ENCODE peak calls at places on chromosomes 3 and 15, in four cellular contexts. I is foreskin fibroblast; A is Calu3; H is CD8-positive, alpha-beta T cell. X is an unnamed sample.

GRCh38 chr3:122232485-122232884 is 49.0 kb downstream of the CASR start:
- DNase-seq in I (no peak), A (no peak), H (no peak), X (no peak)

GRCh38 chr3:193665370-193665989 is 72.5 kb downstream of the OPA1 start:
- DNase-seq in I (no peak), A (no peak), H (no peak), X (peak)

GRCh38 chr15:81493246-81493645 is 119.2 kb upstream of the TMC3 start:
- DNase-seq in I (no peak), A (no peak), H (no peak), X (no peak)

GRCh38 chr3:79086514-79086913 is 681.3 kb downstream of the ROBO1 start:
- DNase-seq in I (peak), A (peak), H (no peak), X (peak)

GRCh38 chr3:67329358-67329757 is 325.1 kb downstream of the SUCLG2 start:
- DNase-seq in I (no peak), A (no peak), H (no peak), X (no peak)

GRCh38 chr15:91308209-91308608 is 208.2 kb downstream of the SV2B start:
- DNase-seq in I (no peak), A (no peak), H (no peak), X (no peak)

GRCh38 chr15:89167267-89168176 is 53.9 kb downstream of the RLBP1 start:
- DNase-seq in I (peak), A (peak), H (no peak), X (peak)

GRCh38 chr3:72661115-72661457 is 187.2 kb downstream of the SHQ1 start:
- DNase-seq in I (peak), A (peak), H (no peak), X (peak)

GRCh38 chr15:69593981-69594966 is 141.7 kb downstream of the RPLP1 start:
- DNase-seq in I (no peak), A (peak), H (no peak), X (peak)

GRCh38 chr15:48395532-48396011 is 64.3 kb downstream of the DUT start:
- DNase-seq in I (peak), A (no peak), H (no peak), X (peak)

GRCh38 chr3:112293368-112294321 is at the start of gene SLC9C1:
- DNase-seq in I (peak), A (peak), H (peak), X (peak)

GRCh38 chr3:130276203-130276803 is 69.2 kb upstream of the COL6A5 start:
- DNase-seq in I (peak), A (peak), H (no peak), X (peak)

GRCh38 chr3:168141405-168141993 is 45.8 kb upstream of the GOLIM4 start:
- DNase-seq in I (no peak), A (no peak), H (no peak), X (no peak)

GRCh38 chr15:41838400-41838897 is at the start of gene PLA2G4B:
- DNase-seq in I (no peak), A (peak), H (no peak), X (no peak)

GRCh38 chr3:114380233-114380645 is 86.4 kb downstream of the TIGIT start:
- DNase-seq in I (peak), A (peak), H (no peak), X (peak)

GRCh38 chr3:87309601-87310000 is 33.2 kb upstream of the POU1F1 start:
- DNase-seq in I (no peak), A (peak), H (no peak), X (no peak)

GRCh38 chr15:38252481-38253311 is at the start of gene SPRED1:
- DNase-seq in I (peak), A (peak), H (peak), X (peak)

GRCh38 chr3:100532411-100532810 is 40.0 kb downstream of the TMEM45A start:
- DNase-seq in I (no peak), A (no peak), H (no peak), X (no peak)

GRCh38 chr15:92166751-92167412 is 226.8 kb upstream of the ST8SIA2 start:
- DNase-seq in I (no peak), A (no peak), H (no peak), X (no peak)

GRCh38 chr3:10505050-10505790 is at the start of gene ATP2B2:
- DNase-seq in I (no peak), A (no peak), H (peak), X (no peak)

GRCh38 chr15:45616901-45617323 is 17.9 kb upstream of the SQOR start:
- DNase-seq in I (peak), A (no peak), H (no peak), X (no peak)

GRCh38 chr15:80507638-80508316 is 103.6 kb downstream of the ARNT2 start:
- DNase-seq in I (peak), A (no peak), H (no peak), X (peak)

GRCh38 chr15:74227968-74228722 is 8.0 kb upstream of the CCDC33 start:
- DNase-seq in I (no peak), A (no peak), H (no peak), X (peak)

GRCh38 chr3:112013784-112014143 is 15.0 kb downstream of the TAGLN3 start:
- DNase-seq in I (no peak), A (no peak), H (no peak), X (no peak)

GRCh38 chr15:95770191-95770590 is 560.3 kb upstream of the NR2F2 start:
- DNase-seq in I (peak), A (peak), H (no peak), X (peak)

GRCh38 chr15:72770673-72771328 is 12.8 kb downstream of the ADPGK start:
- DNase-seq in I (no peak), A (no peak), H (no peak), X (no peak)
- TF ChIP-seq CTCF in I (peak), A (no peak), H (no peak), X (no peak)

GRCh38 chr15:75955720-75956119 is 52.0 kb downstream of the FBXO22 start:
- DNase-seq in I (no peak), A (no peak), H (no peak), X (no peak)
- TF ChIP-seq CTCF in I (no peak), A (no peak), H (no peak), X (no peak)

DNA sequence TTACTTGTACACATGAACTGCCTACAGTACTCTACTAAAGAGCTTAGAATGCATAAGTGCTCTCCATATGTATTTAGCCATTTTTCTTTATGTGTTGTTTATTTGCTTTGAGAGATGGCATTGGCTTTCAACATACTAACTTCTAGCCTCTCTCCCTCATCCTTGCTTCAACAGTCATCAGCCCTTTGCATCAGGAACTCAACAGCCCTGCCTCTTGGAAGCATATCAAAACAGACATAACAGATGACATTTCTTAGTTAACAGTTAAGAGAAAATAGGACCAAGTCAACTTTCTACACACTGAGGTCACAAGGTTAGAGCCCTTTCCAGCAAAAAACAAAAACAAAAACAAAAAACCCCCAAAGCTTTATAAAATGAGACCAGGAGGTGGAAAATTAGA is 145.6 kb downstream of the TCF12 start:
- DNase-seq in I (peak), A (no peak), H (no peak), X (no peak)
- TF ChIP-seq CTCF in I (no peak), A (no peak), H (no peak), X (no peak)

GRCh38 chr3:126746395-126747177 is 42.5 kb downstream of the CHCHD6 start:
- DNase-seq in I (peak), A (peak), H (no peak), X (peak)
- TF ChIP-seq CTCF in I (no peak), A (peak), H (no peak), X (peak)